ENCODE peak calls at places on chromosomes 12 and 14, in five cellular contexts. E, H, V, C and A are unnamed samples.

GRCh38 chr14:49971156-49972141 is 78.6 kb downstream of the ARF6 start:
- DNase-seq in E (no peak), V (no peak), H (peak; percentile 25), C (no peak), A (no peak)

GRCh38 chr12:2283910-2284309 is 231.1 kb downstream of the CACNA1C start:
- DNase-seq in E (no peak), H (peak; percentile 53), C (peak; percentile 75), V (no peak), A (no peak)

GRCh38 chr14:104118006-104118844 is 20.2 kb upstream of the KIF26A start:
- DNase-seq in H (no peak), C (peak; percentile 35), E (no peak), V (no peak), A (no peak)

GRCh38 chr12:131035268-131035681 is 81.6 kb downstream of the ADGRD1 start:
- DNase-seq in C (no peak), E (no peak), H (no peak), V (no peak), A (peak; percentile 23)

GRCh38 chr14:102591372-102591943 is 991 bp upstream of the RCOR1 start:
- DNase-seq in V (no peak), C (peak; percentile 65), H (peak; percentile 29), E (no peak), A (no peak)

GRCh38 chr14:64604001-64604400 is 54.2 kb downstream of the PPP1R36 start:
- DNase-seq in H (no peak), V (no peak), C (no peak), E (no peak), A (peak; percentile 77)

GRCh38 chr14:32073537-32074189 is 3.4 kb upstream of the ARHGAP5 start:
- DNase-seq in C (no peak), H (peak; percentile 82), E (peak; percentile 58), V (peak; percentile 45), A (peak; percentile 83)

GRCh38 chr14:61140872-61141271 is 140.3 kb downstream of the TMEM30B start:
- DNase-seq in H (peak; percentile 96), E (no peak), V (no peak), C (no peak), A (peak; percentile 71)

GRCh38 chr12:1575799-1576401 is 18.5 kb downstream of the FBXL14 start:
- DNase-seq in V (no peak), H (peak; percentile 75), C (no peak), E (no peak), A (peak; percentile 52)

GRCh38 chr14:25116607-25117006 is 66.7 kb upstream of the STXBP6 start:
- DNase-seq in C (no peak), H (no peak), E (no peak), V (no peak), A (no peak)

GRCh38 chr12:124296916-124297351 is 2.0 kb downstream of the RFLNA start:
- DNase-seq in E (no peak), H (no peak), V (no peak), C (peak; percentile 42), A (no peak)

GRCh38 chr12:113103756-113104450 is 31.7 kb downstream of the RASAL1 start:
- DNase-seq in H (no peak), E (no peak), C (no peak), V (no peak), A (peak; percentile 5)

GRCh38 chr14:51922624-51923023 is 62.2 kb downstream of the GNG2 start:
- DNase-seq in E (no peak), C (no peak), H (peak; percentile 63), V (no peak), A (no peak)

GRCh38 chr14:83129503-83129902 is 1595.8 kb upstream of the SEL1L start:
- DNase-seq in H (no peak), V (no peak), E (no peak), C (no peak), A (no peak)

GRCh38 chr12:28424965-28425364 is 234.7 kb downstream of the CCDC91 start:
- DNase-seq in H (peak; percentile 65), E (no peak), C (peak; percentile 38), V (no peak), A (peak; percentile 13)

GRCh38 chr14:54396493-54397335 is at the start of gene CDKN3:
- DNase-seq in C (peak; percentile 99), V (peak; percentile 94), H (peak; percentile 99), E (peak; percentile 99), A (peak; percentile 97)

GRCh38 chr14:39434401-39434800 is 2.2 kb upstream of the FBXO33 start:
- DNase-seq in E (no peak), V (no peak), H (peak; percentile 8), C (no peak), A (peak; percentile 65)

GRCh38 chr12:114751712-114752111 is 67.7 kb upstream of the TBX3 start:
- DNase-seq in V (no peak), C (no peak), E (no peak), H (no peak), A (no peak)

GRCh38 chr14:35978561-35978960 is 152.4 kb downstream of the BRMS1L start:
- DNase-seq in H (no peak), C (no peak), E (no peak), V (no peak), A (no peak)

GRCh38 chr14:22510527-22511110 is 78.4 kb downstream of the DAD1 start:
- DNase-seq in E (no peak), V (peak; percentile 92), C (no peak), H (peak; percentile 74), A (no peak)

GRCh38 chr12:14554281-14555008 is 13.2 kb downstream of the PLBD1 start:
- DNase-seq in V (no peak), H (no peak), E (peak; percentile 40), C (peak; percentile 91), A (peak; percentile 62)

GRCh38 chr12:131046813-131047788 is 93.4 kb downstream of the ADGRD1 start:
- DNase-seq in E (no peak), V (no peak), C (peak; percentile 67), H (no peak), A (no peak)

GRCh38 chr12:102847131-102847530 is 69.9 kb downstream of the PAH start:
- DNase-seq in C (no peak), V (peak; percentile 9), H (no peak), E (no peak), A (peak; percentile 1)

GRCh38 chr12:102522768-102523167 is 42.4 kb upstream of the IGF1 start:
- DNase-seq in E (no peak), V (no peak), C (no peak), H (no peak), A (no peak)

GRCh38 chr12:58765653-58766554 is 154.4 kb downstream of the LRIG3 start:
- DNase-seq in E (no peak), C (no peak), H (peak; percentile 59), V (no peak), A (no peak)

GRCh38 chr14:91277546-91278382 is 33.3 kb upstream of the GPR68 start:
- DNase-seq in E (no peak), H (no peak), V (no peak), C (no peak), A (peak; percentile 82)

GRCh38 chr12:45192041-45192695 is 23.7 kb upstream of the ANO6 start:
- DNase-seq in E (peak; percentile 29), V (no peak), H (peak; percentile 73), C (no peak), A (peak; percentile 69)

GRCh38 chr12:89236237-89236636 is 116.1 kb downstream of the DUSP6 start:
- DNase-seq in C (no peak), E (no peak), V (no peak), H (peak; percentile 86), A (peak; percentile 88)

GRCh38 chr12:8953773-8954402 is 4.4 kb upstream of the M6PR start:
- DNase-seq in C (no peak), E (no peak), H (no peak), V (no peak), A (no peak)

GRCh38 chr14:61531741-61532505 is 163.4 kb upstream of the HIF1A start:
- DNase-seq in V (no peak), H (peak; percentile 19), E (no peak), C (no peak), A (peak; percentile 57)

GRCh38 chr12:55637467-55637866 is 775 bp downstream of the OR10P1 start:
- DNase-seq in C (no peak), H (no peak), E (no peak), V (no peak), A (no peak)

GRCh38 chr12:94513527-94513926 is 53.9 kb upstream of the CEP83 start:
- DNase-seq in C (no peak), V (no peak), H (no peak), E (no peak), A (no peak)
- H3K27me3 ChIP-seq in C (no peaks in the 10 kb centered on the region), V (no peaks in the 10 kb centered on the region), H (peaks cover 2% of the 10 kb centered on the region), E (no peaks in the 10 kb centered on the region), A (no peaks in the 10 kb centered on the region)

DNA sequence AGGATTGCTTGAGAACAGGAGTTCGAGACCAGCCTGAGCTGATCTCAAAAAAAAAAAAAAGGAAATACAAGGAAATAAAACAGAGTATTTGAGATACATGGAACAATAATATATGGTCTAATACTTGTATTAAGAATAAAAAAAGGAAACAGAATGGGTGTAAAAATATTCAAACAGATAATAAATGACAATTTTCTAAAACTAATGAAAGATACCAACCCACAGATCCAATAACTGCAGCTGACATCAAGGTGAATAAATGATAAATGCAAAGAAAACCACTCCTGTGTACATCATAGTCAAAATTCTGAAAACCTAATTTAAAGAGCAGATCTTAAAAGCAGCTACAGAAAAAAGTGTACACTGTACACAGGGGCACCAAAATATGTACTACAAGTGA is 4.1 kb upstream of the ETV6 start:
- DNase-seq in H (no peak), V (no peak), C (no peak), E (no peak), A (no peak)
- H3K27me3 ChIP-seq in H (no peaks in the 10 kb centered on the region), V (no peaks in the 10 kb centered on the region), C (no peaks in the 10 kb centered on the region), E (no peaks in the 10 kb centered on the region), A (no peaks in the 10 kb centered on the region)

DNA sequence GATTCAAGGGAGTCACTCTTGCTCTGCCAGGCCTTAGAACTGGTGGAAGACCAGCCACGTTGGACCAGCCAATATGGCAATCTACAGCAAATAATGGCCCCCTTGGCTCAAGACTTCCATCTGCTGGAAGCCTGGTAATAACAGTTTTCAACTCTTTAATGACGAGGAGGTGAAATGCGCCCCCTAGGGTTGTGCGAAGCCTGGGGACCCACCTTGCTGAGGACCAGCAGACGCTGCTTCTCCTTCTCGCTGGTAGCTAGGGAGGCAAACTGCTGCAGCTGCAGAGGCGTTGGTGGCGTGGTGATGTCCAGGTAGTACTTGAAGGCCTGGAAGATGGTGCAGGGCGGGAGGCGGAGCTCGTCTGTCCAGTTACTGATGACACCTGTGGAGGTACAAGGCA is 41.5 kb upstream of the FBXO21 start:
- DNase-seq in C (no peak), H (no peak), E (no peak), V (no peak), A (no peak)
- H3K27me3 ChIP-seq in C (no peaks in the 10 kb centered on the region), H (no peaks in the 10 kb centered on the region), E (no peaks in the 10 kb centered on the region), V (peaks cover 1% of the 10 kb centered on the region), A (no peaks in the 10 kb centered on the region)

GRCh38 chr14:34090451-34090850 is 139.6 kb upstream of the EGLN3 start:
- DNase-seq in H (no peak), E (no peak), C (no peak), V (no peak), A (no peak)

GRCh38 chr14:34087556-34087955 is 136.7 kb upstream of the EGLN3 start:
- DNase-seq in C (no peak), V (no peak), H (no peak), E (no peak), A (no peak)

GRCh38 chr14:34086358-34086757 is 135.5 kb upstream of the EGLN3 start:
- DNase-seq in C (no peak), H (no peak), E (no peak), V (no peak), A (no peak)

GRCh38 chr14:34085695-34086094 is 134.8 kb upstream of the EGLN3 start:
- DNase-seq in V (no peak), C (no peak), H (no peak), E (no peak), A (no peak)

GRCh38 chr14:34088918-34089317 is 138.0 kb upstream of the EGLN3 start:
- DNase-seq in H (no peak), V (no peak), C (no peak), E (no peak), A (no peak)
- H3K27me3 ChIP-seq in H (peaks cover 2% of the 10 kb centered on the region), V (peaks cover 3% of the 10 kb centered on the region), C (no peaks in the 10 kb centered on the region), E (no peaks in the 10 kb centered on the region), A (no peaks in the 10 kb centered on the region)

GRCh38 chr12:7502612-7503011 is 965 bp downstream of the CD163 start:
- DNase-seq in C (no peak), E (no peak), V (no peak), H (no peak), A (no peak)
- H3K27me3 ChIP-seq in C (no peaks in the 10 kb centered on the region), E (no peaks in the 10 kb centered on the region), V (no peaks in the 10 kb centered on the region), H (no peaks in the 10 kb centered on the region), A (no peaks in the 10 kb centered on the region)